ENCODE peak calls at places on chromosome 21, in six cellular contexts. One of them, this sample, is unnamed.

GRCh38 chr21:43922949-43923348 is 57.9 kb downstream of the AGPAT3 start:
- DNase-seq in H1: no peak
- DNase-seq in GM12891: no peak
- DNase-seq in GM12878: no peak
- DNase-seq in HepG2: no peak
- DNase-seq in K562: no peak
- DNase-seq in this sample: no peak

GRCh38 chr21:43866659-43867331 is 1.8 kb downstream of the AGPAT3 start:
- DNase-seq in H1: no peak
- DNase-seq in GM12891: peak
- DNase-seq in GM12878: peak
- DNase-seq in HepG2: peak
- DNase-seq in K562: peak
- DNase-seq in this sample: peak

GRCh38 chr21:45011911-45012660 is 62.3 kb upstream of the ADARB1 start:
- DNase-seq in H1: peak
- DNase-seq in GM12891: no peak
- DNase-seq in GM12878: no peak
- DNase-seq in HepG2: peak
- DNase-seq in K562: no peak
- DNase-seq in this sample: no peak

GRCh38 chr21:46003575-46004007 is 22.0 kb downstream of the COL6A1 start:
- DNase-seq in H1: no peak
- DNase-seq in GM12891: no peak
- DNase-seq in GM12878: no peak
- DNase-seq in HepG2: no peak
- DNase-seq in K562: no peak
- DNase-seq in this sample: no peak

GRCh38 chr21:43880111-43880985 is 15.3 kb downstream of the AGPAT3 start:
- DNase-seq in H1: no peak
- DNase-seq in GM12891: no peak
- DNase-seq in GM12878: no peak
- DNase-seq in HepG2: no peak
- DNase-seq in K562: no peak
- DNase-seq in this sample: no peak

GRCh38 chr21:45224189-45224938 is 63.3 kb downstream of the POFUT2 start:
- DNase-seq in H1: no peak
- DNase-seq in GM12891: no peak
- DNase-seq in GM12878: no peak
- DNase-seq in HepG2: no peak
- DNase-seq in K562: no peak
- DNase-seq in this sample: no peak

GRCh38 chr21:40334159-40334558 is 466.9 kb downstream of the PCP4 start:
- DNase-seq in H1: no peak
- DNase-seq in GM12891: no peak
- DNase-seq in GM12878: no peak
- DNase-seq in HepG2: no peak
- DNase-seq in K562: no peak
- DNase-seq in this sample: no peak

GRCh38 chr21:28959367-28960099 is 33.1 kb downstream of the LTN1 start:
- DNase-seq in H1: no peak
- DNase-seq in GM12891: no peak
- DNase-seq in GM12878: no peak
- DNase-seq in HepG2: peak
- DNase-seq in K562: no peak
- DNase-seq in this sample: no peak

GRCh38 chr21:46153259-46154154 is 1.9 kb downstream of the FTCD start:
- DNase-seq in H1: peak
- DNase-seq in GM12891: peak
- DNase-seq in GM12878: no peak
- DNase-seq in HepG2: peak
- DNase-seq in K562: peak
- DNase-seq in this sample: peak

GRCh38 chr21:35672313-35672712 is 388.0 kb downstream of the SETD4 start:
- DNase-seq in H1: no peak
- DNase-seq in GM12891: no peak
- DNase-seq in GM12878: no peak
- DNase-seq in HepG2: no peak
- DNase-seq in K562: no peak
- DNase-seq in this sample: no peak

GRCh38 chr21:31181089-31181757 is 142.9 kb upstream of the KRTAP19-8 start:
- DNase-seq in H1: no peak
- DNase-seq in GM12891: no peak
- DNase-seq in GM12878: no peak
- DNase-seq in HepG2: no peak
- DNase-seq in K562: no peak
- DNase-seq in this sample: no peak

GRCh38 chr21:29436143-29436542 is 137.4 kb downstream of the BACH1 start:
- DNase-seq in H1: no peak
- DNase-seq in GM12891: no peak
- DNase-seq in GM12878: no peak
- DNase-seq in HepG2: no peak
- DNase-seq in K562: no peak
- DNase-seq in this sample: no peak

GRCh38 chr21:32184485-32184884 is 94.4 kb downstream of the MIS18A start:
- DNase-seq in H1: no peak
- DNase-seq in GM12891: no peak
- DNase-seq in GM12878: no peak
- DNase-seq in HepG2: no peak
- DNase-seq in K562: no peak
- DNase-seq in this sample: no peak

GRCh38 chr21:45618846-45619485 is 24.6 kb upstream of the PCBP3 start:
- DNase-seq in H1: no peak
- DNase-seq in GM12891: no peak
- DNase-seq in GM12878: no peak
- DNase-seq in HepG2: no peak
- DNase-seq in K562: no peak
- DNase-seq in this sample: no peak

GRCh38 chr21:46320331-46320801 is 3.3 kb downstream of the C21orf58 start:
- DNase-seq in H1: no peak
- DNase-seq in GM12891: no peak
- DNase-seq in GM12878: no peak
- DNase-seq in HepG2: no peak
- DNase-seq in K562: peak
- DNase-seq in this sample: no peak

GRCh38 chr21:20790113-20790512 is 208.1 kb upstream of the NCAM2 start:
- DNase-seq in H1: peak
- DNase-seq in GM12891: no peak
- DNase-seq in GM12878: no peak
- DNase-seq in HepG2: no peak
- DNase-seq in K562: no peak
- DNase-seq in this sample: no peak

GRCh38 chr21:45019076-45019886 is 55.1 kb upstream of the ADARB1 start:
- DNase-seq in H1: no peak
- DNase-seq in GM12891: no peak
- DNase-seq in GM12878: no peak
- DNase-seq in HepG2: no peak
- DNase-seq in K562: no peak
- DNase-seq in this sample: no peak

GRCh38 chr21:44082648-44083436 is 24.4 kb upstream of the PWP2 start:
- DNase-seq in H1: no peak
- DNase-seq in GM12891: no peak
- DNase-seq in GM12878: no peak
- DNase-seq in HepG2: no peak
- DNase-seq in K562: no peak
- DNase-seq in this sample: no peak

GRCh38 chr21:46189959-46190490 is 5.8 kb upstream of the SPATC1L start:
- DNase-seq in H1: no peak
- DNase-seq in GM12891: no peak
- DNase-seq in GM12878: no peak
- DNase-seq in HepG2: no peak
- DNase-seq in K562: no peak
- DNase-seq in this sample: peak

GRCh38 chr21:16280731-16281130 is 550.9 kb downstream of the USP25 start:
- DNase-seq in H1: no peak
- DNase-seq in GM12891: no peak
- DNase-seq in GM12878: no peak
- DNase-seq in HepG2: no peak
- DNase-seq in K562: no peak
- DNase-seq in this sample: no peak

GRCh38 chr21:31293986-31294385 is 50.1 kb downstream of the TIAM1 start:
- DNase-seq in H1: no peak
- DNase-seq in GM12891: no peak
- DNase-seq in GM12878: no peak
- DNase-seq in HepG2: no peak
- DNase-seq in K562: no peak
- DNase-seq in this sample: no peak

GRCh38 chr21:27369962-27370578 is 403.2 kb upstream of the ADAMTS5 start:
- DNase-seq in H1: no peak
- DNase-seq in GM12891: no peak
- DNase-seq in GM12878: no peak
- DNase-seq in HepG2: no peak
- DNase-seq in K562: no peak
- DNase-seq in this sample: no peak
- TF ChIP-seq POLR2AphosphoS5 in H1: no peak
- TF ChIP-seq POLR2AphosphoS5 in GM12891: no peak
- TF ChIP-seq POLR2AphosphoS5 in GM12878: no peak
- TF ChIP-seq POLR2AphosphoS5 in HepG2: no peak
- TF ChIP-seq POLR2AphosphoS5 in K562: no peak
- TF ChIP-seq POLR2AphosphoS5 in this sample: no peak

GRCh38 chr21:38912789-38913119 is 107.0 kb downstream of the ETS2 start:
- DNase-seq in H1: no peak
- DNase-seq in GM12891: no peak
- DNase-seq in GM12878: no peak
- DNase-seq in HepG2: no peak
- DNase-seq in K562: no peak
- DNase-seq in this sample: no peak

GRCh38 chr21:38914531-38915385 is 109.0 kb downstream of the ETS2 start:
- DNase-seq in H1: no peak
- DNase-seq in GM12891: no peak
- DNase-seq in GM12878: no peak
- DNase-seq in HepG2: peak
- DNase-seq in K562: no peak
- DNase-seq in this sample: no peak

GRCh38 chr21:38912355-38912619 is 106.6 kb downstream of the ETS2 start:
- DNase-seq in H1: no peak
- DNase-seq in GM12891: no peak
- DNase-seq in GM12878: no peak
- DNase-seq in HepG2: no peak
- DNase-seq in K562: no peak
- DNase-seq in this sample: no peak

GRCh38 chr21:38914071-38914491 is 108.4 kb downstream of the ETS2 start:
- DNase-seq in H1: no peak
- DNase-seq in GM12891: no peak
- DNase-seq in GM12878: no peak
- DNase-seq in HepG2: no peak
- DNase-seq in K562: no peak
- DNase-seq in this sample: no peak

GRCh38 chr21:38913120-38913975 is 107.6 kb downstream of the ETS2 start:
- DNase-seq in H1: no peak
- DNase-seq in GM12891: no peak
- DNase-seq in GM12878: no peak
- DNase-seq in HepG2: no peak
- DNase-seq in K562: peak
- DNase-seq in this sample: no peak
- TF ChIP-seq POLR2A in H1: no peak
- TF ChIP-seq POLR2A in GM12891: no peak
- TF ChIP-seq POLR2A in GM12878: no peak
- TF ChIP-seq POLR2A in HepG2: no peak
- TF ChIP-seq POLR2A in K562: no peak
- TF ChIP-seq POLR2A in this sample: no peak

GRCh38 chr21:26655466-26655865 is 82.4 kb upstream of the CYYR1 start:
- DNase-seq in H1: no peak
- DNase-seq in GM12891: no peak
- DNase-seq in GM12878: no peak
- DNase-seq in HepG2: no peak
- DNase-seq in K562: no peak
- DNase-seq in this sample: no peak

GRCh38 chr21:26659757-26660156 is 86.7 kb upstream of the CYYR1 start:
- DNase-seq in H1: no peak
- DNase-seq in GM12891: no peak
- DNase-seq in GM12878: no peak
- DNase-seq in HepG2: no peak
- DNase-seq in K562: no peak
- DNase-seq in this sample: no peak

GRCh38 chr21:26653431-26653830 is 80.3 kb upstream of the CYYR1 start:
- DNase-seq in H1: no peak
- DNase-seq in GM12891: no peak
- DNase-seq in GM12878: no peak
- DNase-seq in HepG2: no peak
- DNase-seq in K562: no peak
- DNase-seq in this sample: no peak

DNA sequence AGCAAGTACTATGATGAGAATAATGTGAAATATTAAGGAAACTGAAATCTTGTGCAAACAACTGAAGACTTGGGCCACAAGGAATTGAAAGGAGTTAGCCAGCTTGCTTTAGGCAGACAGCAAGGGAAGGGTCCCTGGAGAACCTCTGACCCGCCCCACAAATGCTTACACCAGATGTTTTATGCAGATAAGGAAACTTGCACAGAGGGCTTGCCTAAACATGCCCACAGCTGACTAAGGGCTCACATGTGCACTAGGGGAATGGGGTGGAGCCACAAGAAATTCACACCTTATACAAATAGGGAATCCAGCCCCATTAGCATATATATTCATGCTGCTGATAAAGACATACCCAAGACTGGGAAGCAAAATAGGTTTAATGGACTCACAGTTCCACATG is 86.1 kb upstream of the CYYR1 start:
- DNase-seq in H1: no peak
- DNase-seq in GM12891: no peak
- DNase-seq in GM12878: no peak
- DNase-seq in HepG2: no peak
- DNase-seq in K562: no peak
- DNase-seq in this sample: no peak
- TF ChIP-seq TAF1 in H1: no peak
- TF ChIP-seq TAF1 in GM12891: no peak
- TF ChIP-seq TAF1 in GM12878: no peak
- TF ChIP-seq TAF1 in HepG2: no peak
- TF ChIP-seq TAF1 in K562: no peak
- TF ChIP-seq TAF1 in this sample: no peak

DNA sequence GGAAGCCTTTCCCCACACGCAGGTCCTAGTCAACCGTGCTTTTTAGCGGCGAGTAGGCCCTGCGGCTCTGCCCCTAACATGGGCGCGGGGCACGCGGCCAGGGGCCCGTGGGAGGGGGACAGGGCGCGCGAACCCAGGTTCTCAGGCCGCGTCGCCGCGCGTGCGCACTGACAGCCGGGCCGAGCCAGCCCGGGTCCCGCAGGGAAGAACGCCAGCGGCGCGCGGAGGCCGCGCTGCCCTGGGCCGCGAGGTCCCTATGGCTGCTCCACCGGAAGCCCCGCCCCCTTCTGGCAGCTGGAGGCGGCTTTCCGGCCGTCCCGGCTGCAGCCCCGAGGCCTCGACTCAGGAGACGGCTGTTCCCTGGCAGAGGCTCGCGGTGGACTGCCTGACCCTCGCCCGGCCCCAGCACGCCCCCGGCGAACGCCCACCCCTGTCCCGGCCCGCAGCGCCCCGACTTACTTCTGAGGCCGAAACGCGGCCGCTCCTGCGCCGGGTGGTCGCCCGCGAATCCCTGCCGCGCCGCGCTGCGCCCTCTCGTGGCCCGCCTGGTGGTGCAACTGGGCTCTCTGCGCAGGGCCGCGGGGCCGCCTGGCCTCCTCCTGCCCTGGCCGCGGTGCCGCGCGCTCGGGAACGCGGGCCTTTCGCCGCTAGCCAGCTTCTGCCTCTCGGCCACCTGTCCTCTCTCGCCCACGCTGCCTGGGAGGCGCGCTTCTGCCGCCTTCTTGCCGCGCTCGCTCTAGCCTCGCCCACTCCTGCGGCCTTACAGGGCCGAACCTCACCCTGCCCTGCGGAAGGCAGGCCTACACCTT is 16.6 kb upstream of the RIPPLY3 start:
- DNase-seq in H1: peak
- DNase-seq in GM12891: peak
- DNase-seq in GM12878: peak
- DNase-seq in HepG2: peak
- DNase-seq in K562: peak
- DNase-seq in this sample: peak
- TF ChIP-seq POLR2AphosphoS5 in H1: no peak
- TF ChIP-seq POLR2AphosphoS5 in GM12891: no peak
- TF ChIP-seq POLR2AphosphoS5 in GM12878: peak
- TF ChIP-seq POLR2AphosphoS5 in HepG2: no peak
- TF ChIP-seq POLR2AphosphoS5 in K562: peak
- TF ChIP-seq POLR2AphosphoS5 in this sample: no peak